ENCODE peak calls at places on chromosomes 4 and X, in four cellular contexts. G, A, O and H are unnamed samples.

GRCh38 chr4:26320159-26320452 is 708 bp upstream of the RBPJ start:
- DNase-seq in G (no peak), A (no peak), O (no peak), H (no peak)

GRCh38 chrX:101260435-101260834 is 30.7 kb downstream of the TAF7L start:
- DNase-seq in G (no peak), A (no peak), O (peak; percentile 8), H (no peak)

GRCh38 chrX:78384486-78384885 is 57.1 kb upstream of the CYSLTR1 start:
- DNase-seq in G (no peak), A (no peak), O (no peak), H (no peak)

GRCh38 chrX:13223868-13224555 is 95.8 kb downstream of the ATXN3L start:
- DNase-seq in G (peak; percentile 51), A (no peak), O (peak; percentile 64), H (no peak)

GRCh38 chr4:7332216-7333023 is 102.3 kb downstream of the PSAPL1 start:
- DNase-seq in G (no peak), A (peak; percentile 51), O (no peak), H (no peak)

GRCh38 chrX:12452268-12452667 is 314.0 kb downstream of the FRMPD4 start:
- DNase-seq in G (no peak), A (no peak), O (no peak), H (no peak)

GRCh38 chr4:94472056-94472826 is 20.5 kb downstream of the PDLIM5 start:
- DNase-seq in G (no peak), A (no peak), O (no peak), H (no peak)

GRCh38 chrX:78119521-78120227 is 15.6 kb downstream of the PGK1 start:
- DNase-seq in G (no peak), A (no peak), O (no peak), H (no peak)

GRCh38 chr4:13701937-13702446 is 74.5 kb upstream of the BOD1L1 start:
- DNase-seq in G (peak; percentile 13), A (no peak), O (peak; percentile 30), H (no peak)

GRCh38 chr4:156294577-156294976 is 340.9 kb upstream of the CTSO start:
- DNase-seq in G (peak; percentile 76), A (no peak), O (no peak), H (no peak)

GRCh38 chrX:112746812-112747630 is 67.3 kb upstream of the LHFPL1 start:
- DNase-seq in G (no peak), A (no peak), O (no peak), H (no peak)

GRCh38 chr4:111404673-111405072 is 740.6 kb upstream of the FAM241A start:
- DNase-seq in G (no peak), A (no peak), O (no peak), H (no peak)

GRCh38 chrX:30215357-30215843 is at the start of gene MAGEB2:
- DNase-seq in G (peak; percentile 77), A (no peak), O (no peak), H (no peak)
- TF ChIP-seq CTCF in G (peak; percentile 26), A (no peak), O (no peak), H (no peak)

GRCh38 chr4:16896871-16897270 is 1.6 kb downstream of the LDB2 start:
- DNase-seq in G (no peak), A (no peak), O (no peak), H (no peak)
- H3K4me3 ChIP-seq in G (no peak overlapping the region), A (peak overlapping the region; percentile 66), O (no peak overlapping the region), H (peak overlapping the region; percentile 47)

GRCh38 chr4:76547167-76547760 is 112.2 kb downstream of the SHROOM3 start:
- DNase-seq in G (no peak), A (no peak), O (no peak), H (no peak)
- H3K9me3 ChIP-seq in G (no peaks in the 10 kb centered on the region), A (no peaks in the 10 kb centered on the region), O (no peaks in the 10 kb centered on the region), H (no peaks in the 10 kb centered on the region)

GRCh38 chr4:186946140-186946539 is 222.5 kb upstream of the FAT1 start:
- DNase-seq in G (no peak), A (no peak), O (no peak), H (no peak)

GRCh38 chr4:186943607-186943908 is 219.9 kb upstream of the FAT1 start:
- DNase-seq in G (no peak), A (no peak), O (no peak), H (no peak)

GRCh38 chr4:186939766-186940165 is 216.1 kb upstream of the FAT1 start:
- DNase-seq in G (no peak), A (no peak), O (no peak), H (no peak)

GRCh38 chr4:186940476-186940875 is 216.8 kb upstream of the FAT1 start:
- DNase-seq in G (no peak), A (no peak), O (no peak), H (no peak)

GRCh38 chr4:186942745-186943606 is 219.3 kb upstream of the FAT1 start:
- DNase-seq in G (no peak), A (no peak), O (no peak), H (no peak)
- TF ChIP-seq CTCF in G (no peak), A (no peak), O (no peak), H (no peak)

DNA sequence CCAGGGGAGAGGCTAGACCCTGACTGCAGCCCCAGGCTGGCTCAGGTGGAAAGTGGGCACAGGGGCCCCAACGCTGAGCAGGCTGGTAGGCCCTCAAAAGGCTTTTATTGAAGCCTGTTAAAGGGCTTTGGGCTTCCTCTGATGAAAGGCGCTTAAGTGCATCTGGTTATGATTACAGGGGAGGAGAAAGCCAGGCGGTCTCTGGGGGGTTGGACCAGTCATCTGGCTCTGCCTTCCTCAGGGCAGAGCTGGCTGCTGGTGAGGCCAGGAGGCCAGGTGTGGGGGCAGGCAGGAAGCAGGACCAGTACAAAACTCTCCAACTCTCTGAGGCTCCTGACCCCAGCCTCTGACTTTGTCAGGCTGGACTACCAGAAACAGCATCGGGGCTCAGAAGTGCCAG is 68.8 kb upstream of the BCOR start:
- DNase-seq in G (no peak), A (peak; percentile 56), O (no peak), H (no peak)
- H3K4me3 ChIP-seq in G (peak overlapping the region; percentile 38), A (no peak overlapping the region), O (no peak overlapping the region), H (no peak overlapping the region)

GRCh38 chr4:175986-176385 is 51.7 kb downstream of the ZNF718 start:
- DNase-seq in G (no peak), A (no peak), O (no peak), H (no peak)
- H3K9me3 ChIP-seq in G (peaks cover 10% of the 10 kb centered on the region), A (peaks cover 90% of the 10 kb centered on the region), O (peaks cover 13% of the 10 kb centered on the region), H (peaks cover 88% of the 10 kb centered on the region)

DNA sequence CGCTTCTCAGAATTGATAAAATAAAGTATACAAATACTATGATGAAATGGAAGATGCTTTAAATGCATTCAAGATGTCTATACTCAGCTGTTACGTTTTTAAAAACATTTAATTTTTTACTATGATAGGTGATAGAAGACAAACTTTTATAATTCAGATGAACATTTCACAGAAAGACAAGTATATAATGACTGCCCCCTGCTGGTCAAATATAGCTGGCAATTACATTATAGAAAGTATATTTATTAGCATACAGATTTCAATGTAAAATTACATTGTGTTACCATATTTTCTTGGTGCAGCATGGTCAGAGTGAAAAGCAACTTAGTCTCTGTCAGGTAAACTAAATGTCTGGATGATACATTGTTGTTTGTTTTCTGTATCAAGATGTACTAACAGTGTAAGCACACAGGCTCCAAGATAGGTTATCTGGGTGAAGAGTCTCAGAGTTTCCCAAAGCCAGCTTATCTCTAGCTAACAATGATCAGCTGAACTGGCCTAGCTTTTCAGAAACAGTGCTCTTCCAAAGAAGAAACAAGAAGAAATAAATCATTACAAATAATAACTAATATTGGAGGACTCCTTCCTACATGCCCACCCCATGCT is 54.1 kb downstream of the SRPX start:
- DNase-seq in G (peak; percentile 3), A (no peak), O (peak; percentile 4), H (no peak)
- TF ChIP-seq CTCF in G (peak; percentile 33), A (peak; percentile 62), O (peak; percentile 67), H (peak; percentile 43)

GRCh38 chr4:152697284-152698011 is 17.7 kb upstream of the TMEM154 start:
- DNase-seq in G (no peak), A (no peak), O (no peak), H (no peak)

GRCh38 chr4:152698012-152698499 is 18.3 kb upstream of the TMEM154 start:
- DNase-seq in G (no peak), A (no peak), O (no peak), H (no peak)

GRCh38 chr4:152696764-152697250 is 17.0 kb upstream of the TMEM154 start:
- DNase-seq in G (peak; percentile 54), A (no peak), O (no peak), H (no peak)

GRCh38 chr4:152699313-152699712 is 19.5 kb upstream of the TMEM154 start:
- DNase-seq in G (no peak), A (no peak), O (no peak), H (no peak)

GRCh38 chr4:152700151-152700550 is 20.4 kb upstream of the TMEM154 start:
- DNase-seq in G (no peak), A (no peak), O (no peak), H (no peak)
- H3K4me3 ChIP-seq in G (no peak overlapping the region), A (no peak overlapping the region), O (no peak overlapping the region), H (no peak overlapping the region)